ENCODE peak calls at places on chromosomes 11 and 22, in four cellular contexts. L is SJSA1, F is sigmoid colon, Z is tibial artery. W is an unnamed sample. For H3K4me1, the result is how much of the 10 kb centered on the place peaks cover.

GRCh38 chr22:26847046-26847445 is 189.7 kb downstream of the MIAT start:
- DNase-seq in L (no peak), Z (no peak), F (no peak), W (no peak)

GRCh38 chr11:1101318-1102089 is 26.8 kb downstream of the MUC2 start:
- DNase-seq in F (no peak), L (no peak), Z (no peak), W (no peak)

GRCh38 chr22:50153056-50153755 is 17.3 kb upstream of the PANX2 start:
- DNase-seq in L (no peak), Z (no peak), F (no peak), W (no peak)

GRCh38 chr22:40446203-40446602 is 75.8 kb downstream of the SGSM3 start:
- DNase-seq in F (no peak), L (no peak), Z (peak), W (no peak)

GRCh38 chr11:99020324-99021225 is at the start of gene CNTN5:
- DNase-seq in L (no peak), Z (peak), F (no peak), W (no peak)

GRCh38 chr11:95461858-95462257 is 230.9 kb upstream of the SESN3 start:
- DNase-seq in L (no peak), F (no peak), Z (no peak), W (no peak)

GRCh38 chr11:108592591-108593213 is 866 bp downstream of the EXPH5 start:
- DNase-seq in F (no peak), L (no peak), Z (no peak), W (no peak)

GRCh38 chr11:8566613-8567210 is 27.3 kb downstream of the STK33 start:
- DNase-seq in F (no peak), Z (no peak), L (peak), W (no peak)

GRCh38 chr11:33668468-33668825 is 32.2 kb downstream of the C11orf91 start:
- DNase-seq in L (no peak), F (no peak), Z (no peak), W (no peak)

GRCh38 chr11:122271747-122272146 is 155.7 kb upstream of the BLID start:
- DNase-seq in F (no peak), Z (no peak), L (no peak), W (no peak)

GRCh38 chr22:28018461-28018927 is 99.4 kb upstream of the PITPNB start:
- DNase-seq in F (peak), Z (peak), L (no peak), W (peak)

GRCh38 chr11:5204787-5205186 is 4.3 kb upstream of the OR51V1 start:
- DNase-seq in F (no peak), Z (no peak), L (peak), W (no peak)

GRCh38 chr11:120520091-120520822 is 8.7 kb downstream of the GRIK4 start:
- DNase-seq in Z (peak), F (peak), L (no peak), W (no peak)

GRCh38 chr11:69516526-69516925 is 35.1 kb downstream of the LINC01488 start:
- DNase-seq in Z (no peak), F (peak), L (no peak), W (no peak)

GRCh38 chr11:92329644-92330043 is 105.0 kb downstream of the FAT3 start:
- DNase-seq in Z (no peak), F (no peak), L (no peak), W (no peak)

GRCh38 chr11:59801981-59802638 is 8.5 kb downstream of the MRPL16 start:
- DNase-seq in L (peak), F (no peak), Z (no peak), W (no peak)

GRCh38 chr11:55572548-55572947 is 620 bp downstream of the OR4C16 start:
- DNase-seq in L (no peak), F (no peak), Z (no peak), W (no peak)

DNA sequence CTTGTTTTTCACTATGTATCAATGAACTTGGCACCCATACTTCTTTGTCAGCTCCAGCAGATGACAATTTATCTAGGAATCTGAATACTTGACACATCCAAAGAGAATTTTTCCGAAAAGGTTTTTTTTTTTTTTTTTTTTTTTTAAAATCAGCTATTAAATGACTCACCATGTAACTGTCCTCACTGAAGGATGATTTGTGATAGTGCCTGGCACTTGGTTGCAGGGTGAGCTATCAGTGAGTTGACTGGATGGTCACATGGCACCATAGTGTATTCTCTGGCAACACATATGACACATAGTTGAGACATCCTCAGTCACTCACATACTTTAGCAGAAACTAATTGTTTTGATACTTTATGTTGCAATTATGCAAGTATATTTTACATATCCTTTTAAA is 133.4 kb upstream of the E2F8 start:
- DNase-seq in L (peak), F (no peak), Z (no peak), W (peak)
- H3K4me1 ChIP-seq in L (under half), F (under half), Z (under half), W (under half)

GRCh38 chr11:12394601-12395000 is 17.2 kb downstream of the PARVA start:
- DNase-seq in L (no peak), F (no peak), Z (no peak), W (no peak)
- H3K27ac ChIP-seq in L (no peak), F (peak), Z (no peak), W (no peak)

GRCh38 chr11:36127550-36127949 is 161.7 kb downstream of the COMMD9 start:
- DNase-seq in L (no peak), Z (no peak), F (no peak), W (no peak)

GRCh38 chr11:36123353-36124220 is 165.6 kb downstream of the COMMD9 start:
- DNase-seq in L (no peak), Z (no peak), F (no peak), W (no peak)

GRCh38 chr11:36130401-36130800 is 158.8 kb downstream of the COMMD9 start:
- DNase-seq in F (no peak), Z (no peak), L (no peak), W (no peak)

GRCh38 chr11:36129955-36130354 is 159.3 kb downstream of the COMMD9 start:
- DNase-seq in L (no peak), Z (no peak), F (no peak), W (no peak)

GRCh38 chr11:36126703-36127102 is 162.5 kb downstream of the COMMD9 start:
- DNase-seq in F (no peak), L (no peak), Z (no peak), W (no peak)
- H3K4me1 ChIP-seq in F (under half), L (under half), Z (under half), W (under half)

DNA sequence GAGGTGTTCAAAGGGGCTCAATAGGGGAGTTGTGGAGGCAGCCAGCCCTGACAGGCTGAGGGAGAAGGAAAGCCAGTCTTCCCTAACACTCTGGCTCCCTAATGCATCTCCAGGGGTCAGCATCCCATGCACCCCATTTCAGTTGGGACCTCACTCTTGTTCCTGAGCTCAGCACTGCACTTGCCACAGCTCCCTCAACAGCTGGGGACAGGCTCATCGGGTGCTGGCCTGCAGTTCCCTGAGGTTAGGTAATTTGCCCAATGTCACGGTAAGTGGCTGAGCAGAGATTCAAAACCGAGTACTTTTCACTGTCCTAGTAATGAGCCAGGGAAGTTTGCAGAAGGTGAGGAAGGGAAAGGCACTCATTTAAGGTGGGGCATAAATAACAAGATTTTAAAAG is 20.8 kb downstream of the VSTM5 start:
- DNase-seq in F (no peak), L (no peak), Z (no peak), W (no peak)
- H3K27ac ChIP-seq in F (no peak), L (no peak), Z (no peak), W (no peak)

GRCh38 chr11:17906436-17906835 is 106.4 kb downstream of the SERGEF start:
- DNase-seq in Z (no peak), F (no peak), L (no peak), W (no peak)

GRCh38 chr11:17907046-17907445 is 105.8 kb downstream of the SERGEF start:
- DNase-seq in L (no peak), Z (no peak), F (no peak), W (no peak)

GRCh38 chr11:17905477-17905876 is 107.4 kb downstream of the SERGEF start:
- DNase-seq in F (no peak), L (no peak), Z (no peak), W (no peak)
- H3K4me1 ChIP-seq in F (under half), L (under half), Z (under half), W (under half)

GRCh38 chr11:113534625-113535024 is 59.4 kb upstream of the DRD2 start:
- DNase-seq in Z (no peak), F (no peak), L (no peak), W (no peak)

GRCh38 chr11:113531575-113532451 is 56.6 kb upstream of the DRD2 start:
- DNase-seq in Z (no peak), L (no peak), F (no peak), W (no peak)

GRCh38 chr11:113531078-113531477 is 55.9 kb upstream of the DRD2 start:
- DNase-seq in Z (no peak), L (no peak), F (no peak), W (no peak)

GRCh38 chr11:113533425-113533698 is 58.2 kb upstream of the DRD2 start:
- DNase-seq in F (no peak), L (no peak), Z (no peak), W (no peak)

DNA sequence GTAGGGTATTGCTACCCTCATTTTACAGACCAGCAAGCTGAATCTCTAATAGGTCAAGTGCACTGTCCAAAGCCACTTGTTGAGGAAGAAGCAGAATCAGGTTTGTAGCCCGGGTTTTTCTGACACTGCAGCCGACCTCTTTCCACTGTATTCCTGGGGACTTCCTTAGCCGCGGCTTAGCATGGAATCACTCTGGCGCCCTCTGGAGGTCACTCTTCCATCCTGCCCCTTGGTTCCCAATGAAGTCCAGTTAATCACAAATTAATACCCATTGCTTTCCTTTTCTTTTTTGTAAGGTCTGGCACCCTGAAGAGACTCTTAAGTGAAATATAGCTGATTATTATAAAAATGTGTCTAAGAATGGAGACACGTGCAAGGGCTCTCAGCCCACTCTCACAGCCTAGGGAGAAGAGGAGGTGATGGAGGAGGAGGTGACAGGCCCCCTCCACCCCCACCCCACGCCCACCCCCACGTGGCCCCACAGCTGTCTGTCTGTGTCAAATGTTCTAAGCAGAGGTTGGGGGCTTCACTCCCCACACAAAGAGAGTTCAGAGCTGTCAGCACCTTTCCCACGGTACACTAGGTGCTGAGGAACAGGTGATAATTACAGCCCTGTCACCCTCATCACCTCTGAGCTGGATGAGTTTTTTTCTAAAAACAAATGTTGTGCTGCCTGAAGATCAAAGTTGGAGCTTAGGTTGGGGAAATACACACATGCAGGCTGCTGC is 57.7 kb upstream of the DRD2 start:
- DNase-seq in L (peak), Z (peak), F (peak), W (peak)
- H3K27ac ChIP-seq in L (no peak), Z (no peak), F (no peak), W (no peak)